ENCODE peak calls at places on chromosomes 6 and 20, in eight cellular contexts. One of them, this sample, is unnamed.

GRCh38 chr6:42564496-42564890 is 664 bp downstream of the UBR2 start:
- DNase-seq in cardiac fibroblast: no peak
- DNase-seq in fibroblast of lung: no peak
- DNase-seq in epithelial cell of esophagus: no peak
- DNase-seq in cardiac muscle cell: no peak
- DNase-seq in HFFc6: no peak
- DNase-seq in neural progenitor cell: no peak
- DNase-seq in thoracic aorta: no peak
- DNase-seq in this sample: no peak

GRCh38 chr6:75601608-75602163 is at the start of gene SENP6:
- DNase-seq in thoracic aorta: peak
- DNase-seq in neural progenitor cell: peak
- DNase-seq in cardiac fibroblast: peak
- DNase-seq in fibroblast of lung: peak
- DNase-seq in HFFc6: peak
- DNase-seq in cardiac muscle cell: peak
- DNase-seq in epithelial cell of esophagus: peak
- DNase-seq in this sample: no peak

GRCh38 chr20:45097485-45098095 is 3.3 kb downstream of the KCNS1 start:
- DNase-seq in fibroblast of lung: peak
- DNase-seq in cardiac fibroblast: peak
- DNase-seq in epithelial cell of esophagus: peak
- DNase-seq in neural progenitor cell: no peak
- DNase-seq in cardiac muscle cell: no peak
- DNase-seq in thoracic aorta: no peak
- DNase-seq in HFFc6: no peak
- DNase-seq in this sample: no peak

GRCh38 chr6:100518588-100518987 is 53.9 kb upstream of the SIM1 start:
- DNase-seq in cardiac muscle cell: no peak
- DNase-seq in HFFc6: no peak
- DNase-seq in cardiac fibroblast: no peak
- DNase-seq in epithelial cell of esophagus: no peak
- DNase-seq in thoracic aorta: no peak
- DNase-seq in neural progenitor cell: no peak
- DNase-seq in fibroblast of lung: no peak
- DNase-seq in this sample: no peak

GRCh38 chr6:158018851-158019361 is 37.2 kb downstream of the SYNJ2 start:
- DNase-seq in thoracic aorta: no peak
- DNase-seq in cardiac fibroblast: peak
- DNase-seq in HFFc6: no peak
- DNase-seq in neural progenitor cell: no peak
- DNase-seq in fibroblast of lung: peak
- DNase-seq in cardiac muscle cell: no peak
- DNase-seq in epithelial cell of esophagus: no peak
- DNase-seq in this sample: no peak

GRCh38 chr6:73394577-73395354 is at the start of gene DDX43:
- DNase-seq in fibroblast of lung: peak
- DNase-seq in thoracic aorta: peak
- DNase-seq in cardiac muscle cell: no peak
- DNase-seq in HFFc6: no peak
- DNase-seq in cardiac fibroblast: peak
- DNase-seq in epithelial cell of esophagus: peak
- DNase-seq in neural progenitor cell: no peak
- DNase-seq in this sample: no peak

GRCh38 chr20:36259177-36259835 is 23.0 kb downstream of the AAR2 start:
- DNase-seq in neural progenitor cell: peak
- DNase-seq in epithelial cell of esophagus: no peak
- DNase-seq in HFFc6: no peak
- DNase-seq in cardiac fibroblast: no peak
- DNase-seq in fibroblast of lung: no peak
- DNase-seq in thoracic aorta: no peak
- DNase-seq in cardiac muscle cell: no peak
- DNase-seq in this sample: no peak

GRCh38 chr6:88262372-88262771 is 96.2 kb upstream of the CNR1 start:
- DNase-seq in cardiac fibroblast: no peak
- DNase-seq in HFFc6: no peak
- DNase-seq in cardiac muscle cell: no peak
- DNase-seq in thoracic aorta: no peak
- DNase-seq in neural progenitor cell: no peak
- DNase-seq in fibroblast of lung: no peak
- DNase-seq in epithelial cell of esophagus: no peak
- DNase-seq in this sample: no peak

GRCh38 chr6:166032366-166033171 is 135.1 kb downstream of the TBXT start:
- DNase-seq in cardiac fibroblast: peak
- DNase-seq in thoracic aorta: no peak
- DNase-seq in cardiac muscle cell: no peak
- DNase-seq in epithelial cell of esophagus: no peak
- DNase-seq in neural progenitor cell: peak
- DNase-seq in HFFc6: no peak
- DNase-seq in fibroblast of lung: peak
- DNase-seq in this sample: no peak

GRCh38 chr6:101956961-101957360 is 563.5 kb downstream of the GRIK2 start:
- DNase-seq in fibroblast of lung: peak
- DNase-seq in cardiac muscle cell: no peak
- DNase-seq in HFFc6: no peak
- DNase-seq in cardiac fibroblast: no peak
- DNase-seq in thoracic aorta: no peak
- DNase-seq in neural progenitor cell: no peak
- DNase-seq in epithelial cell of esophagus: no peak
- DNase-seq in this sample: no peak

GRCh38 chr6:90277301-90278011 is 19.2 kb downstream of the BACH2 start:
- DNase-seq in neural progenitor cell: no peak
- DNase-seq in fibroblast of lung: peak
- DNase-seq in cardiac fibroblast: no peak
- DNase-seq in thoracic aorta: no peak
- DNase-seq in epithelial cell of esophagus: no peak
- DNase-seq in cardiac muscle cell: no peak
- DNase-seq in HFFc6: no peak
- DNase-seq in this sample: no peak

GRCh38 chr6:139742671-139743070 is 368.2 kb upstream of the CITED2 start:
- DNase-seq in cardiac fibroblast: no peak
- DNase-seq in cardiac muscle cell: no peak
- DNase-seq in fibroblast of lung: no peak
- DNase-seq in epithelial cell of esophagus: no peak
- DNase-seq in thoracic aorta: no peak
- DNase-seq in neural progenitor cell: no peak
- DNase-seq in HFFc6: no peak
- DNase-seq in this sample: no peak

GRCh38 chr6:169289257-169289656 is 35.6 kb upstream of the THBS2 start:
- DNase-seq in cardiac fibroblast: no peak
- DNase-seq in thoracic aorta: no peak
- DNase-seq in fibroblast of lung: peak
- DNase-seq in HFFc6: no peak
- DNase-seq in cardiac muscle cell: no peak
- DNase-seq in neural progenitor cell: no peak
- DNase-seq in epithelial cell of esophagus: no peak
- DNase-seq in this sample: no peak

GRCh38 chr6:34529665-34530327 is 26.3 kb downstream of the SPDEF start:
- DNase-seq in neural progenitor cell: no peak
- DNase-seq in thoracic aorta: no peak
- DNase-seq in cardiac muscle cell: no peak
- DNase-seq in epithelial cell of esophagus: peak
- DNase-seq in cardiac fibroblast: no peak
- DNase-seq in fibroblast of lung: no peak
- DNase-seq in HFFc6: no peak
- DNase-seq in this sample: no peak

GRCh38 chr6:16764188-16764950 is 3.1 kb upstream of the ATXN1 start:
- DNase-seq in epithelial cell of esophagus: peak
- DNase-seq in cardiac muscle cell: peak
- DNase-seq in cardiac fibroblast: peak
- DNase-seq in fibroblast of lung: peak
- DNase-seq in HFFc6: peak
- DNase-seq in thoracic aorta: no peak
- DNase-seq in neural progenitor cell: no peak
- DNase-seq in this sample: no peak

GRCh38 chr20:10280016-10280908 is 61.6 kb downstream of the SNAP25 start:
- DNase-seq in neural progenitor cell: no peak
- DNase-seq in epithelial cell of esophagus: peak
- DNase-seq in cardiac muscle cell: no peak
- DNase-seq in cardiac fibroblast: no peak
- DNase-seq in fibroblast of lung: peak
- DNase-seq in HFFc6: peak
- DNase-seq in thoracic aorta: no peak
- DNase-seq in this sample: no peak

GRCh38 chr6:75235271-75235670 is 8.3 kb downstream of the COX7A2 start:
- DNase-seq in fibroblast of lung: no peak
- DNase-seq in cardiac fibroblast: no peak
- DNase-seq in epithelial cell of esophagus: no peak
- DNase-seq in neural progenitor cell: no peak
- DNase-seq in HFFc6: no peak
- DNase-seq in thoracic aorta: no peak
- DNase-seq in cardiac muscle cell: no peak
- DNase-seq in this sample: no peak

GRCh38 chr20:24149881-24150307 is 161.3 kb upstream of the GGTLC1 start:
- DNase-seq in epithelial cell of esophagus: no peak
- DNase-seq in fibroblast of lung: no peak
- DNase-seq in cardiac muscle cell: peak
- DNase-seq in neural progenitor cell: peak
- DNase-seq in HFFc6: no peak
- DNase-seq in thoracic aorta: no peak
- DNase-seq in cardiac fibroblast: no peak
- DNase-seq in this sample: no peak
- TF ChIP-seq CTCF in epithelial cell of esophagus: peak
- TF ChIP-seq CTCF in fibroblast of lung: no peak
- TF ChIP-seq CTCF in cardiac muscle cell: peak
- TF ChIP-seq CTCF in neural progenitor cell: peak
- TF ChIP-seq CTCF in HFFc6: peak
- TF ChIP-seq CTCF in thoracic aorta: peak
- TF ChIP-seq CTCF in cardiac fibroblast: peak
- TF ChIP-seq CTCF in this sample: no peak

DNA sequence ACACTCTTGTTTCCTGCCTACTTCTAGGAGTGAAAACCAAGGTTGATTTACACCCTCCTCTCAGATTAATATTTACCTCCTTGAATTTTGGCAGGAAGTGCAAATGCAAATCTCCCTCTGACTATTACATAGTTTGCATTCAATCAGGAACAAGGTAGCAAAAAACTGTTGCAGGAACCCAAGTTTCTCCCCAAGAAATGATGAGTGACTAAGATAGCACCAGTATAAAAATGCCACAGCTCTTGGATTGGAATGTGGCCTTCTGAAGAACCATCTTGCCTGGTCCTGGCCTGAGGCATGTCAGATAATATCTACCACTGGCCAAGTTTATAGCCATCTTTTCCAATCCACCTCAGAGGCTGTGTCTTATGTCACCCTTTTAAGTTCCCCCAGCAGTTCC is 590.8 kb downstream of the QKI start:
- DNase-seq in thoracic aorta: no peak
- DNase-seq in cardiac fibroblast: no peak
- DNase-seq in HFFc6: no peak
- DNase-seq in cardiac muscle cell: no peak
- DNase-seq in neural progenitor cell: no peak
- DNase-seq in epithelial cell of esophagus: no peak
- DNase-seq in fibroblast of lung: peak
- DNase-seq in this sample: no peak
- TF ChIP-seq CTCF in thoracic aorta: no peak
- TF ChIP-seq CTCF in cardiac fibroblast: no peak
- TF ChIP-seq CTCF in HFFc6: no peak
- TF ChIP-seq CTCF in cardiac muscle cell: no peak
- TF ChIP-seq CTCF in neural progenitor cell: no peak
- TF ChIP-seq CTCF in epithelial cell of esophagus: no peak
- TF ChIP-seq CTCF in fibroblast of lung: no peak
- TF ChIP-seq CTCF in this sample: no peak

GRCh38 chr6:9044426-9044825 is 609.1 kb upstream of the SLC35B3 start:
- DNase-seq in thoracic aorta: no peak
- DNase-seq in HFFc6: no peak
- DNase-seq in cardiac muscle cell: no peak
- DNase-seq in cardiac fibroblast: no peak
- DNase-seq in neural progenitor cell: no peak
- DNase-seq in fibroblast of lung: no peak
- DNase-seq in epithelial cell of esophagus: no peak
- DNase-seq in this sample: no peak

GRCh38 chr6:9040718-9041117 is 605.4 kb upstream of the SLC35B3 start:
- DNase-seq in HFFc6: no peak
- DNase-seq in fibroblast of lung: no peak
- DNase-seq in cardiac muscle cell: no peak
- DNase-seq in cardiac fibroblast: no peak
- DNase-seq in epithelial cell of esophagus: no peak
- DNase-seq in neural progenitor cell: no peak
- DNase-seq in thoracic aorta: no peak
- DNase-seq in this sample: no peak

GRCh38 chr6:9039258-9039657 is 603.9 kb upstream of the SLC35B3 start:
- DNase-seq in thoracic aorta: no peak
- DNase-seq in cardiac fibroblast: no peak
- DNase-seq in cardiac muscle cell: no peak
- DNase-seq in HFFc6: no peak
- DNase-seq in neural progenitor cell: no peak
- DNase-seq in epithelial cell of esophagus: peak
- DNase-seq in fibroblast of lung: no peak
- DNase-seq in this sample: no peak
- TF ChIP-seq CTCF in thoracic aorta: no peak
- TF ChIP-seq CTCF in cardiac fibroblast: no peak
- TF ChIP-seq CTCF in cardiac muscle cell: no peak
- TF ChIP-seq CTCF in HFFc6: no peak
- TF ChIP-seq CTCF in neural progenitor cell: no peak
- TF ChIP-seq CTCF in epithelial cell of esophagus: peak
- TF ChIP-seq CTCF in fibroblast of lung: no peak
- TF ChIP-seq CTCF in this sample: no peak

GRCh38 chr6:18004256-18004985 is 17.0 kb upstream of the KIF13A start:
- DNase-seq in fibroblast of lung: no peak
- DNase-seq in HFFc6: no peak
- DNase-seq in neural progenitor cell: no peak
- DNase-seq in epithelial cell of esophagus: no peak
- DNase-seq in cardiac fibroblast: no peak
- DNase-seq in cardiac muscle cell: no peak
- DNase-seq in thoracic aorta: no peak
- DNase-seq in this sample: no peak
- TF ChIP-seq CTCF in fibroblast of lung: no peak
- TF ChIP-seq CTCF in HFFc6: no peak
- TF ChIP-seq CTCF in neural progenitor cell: no peak
- TF ChIP-seq CTCF in epithelial cell of esophagus: no peak
- TF ChIP-seq CTCF in cardiac fibroblast: no peak
- TF ChIP-seq CTCF in cardiac muscle cell: no peak
- TF ChIP-seq CTCF in thoracic aorta: no peak
- TF ChIP-seq CTCF in this sample: no peak

GRCh38 chr6:7085911-7086310 is 21.9 kb upstream of the RREB1 start:
- DNase-seq in cardiac fibroblast: peak
- DNase-seq in thoracic aorta: peak
- DNase-seq in neural progenitor cell: no peak
- DNase-seq in fibroblast of lung: peak
- DNase-seq in cardiac muscle cell: peak
- DNase-seq in HFFc6: peak
- DNase-seq in epithelial cell of esophagus: peak
- DNase-seq in this sample: peak

GRCh38 chr6:7087066-7087465 is 20.7 kb upstream of the RREB1 start:
- DNase-seq in epithelial cell of esophagus: no peak
- DNase-seq in neural progenitor cell: peak
- DNase-seq in cardiac fibroblast: peak
- DNase-seq in fibroblast of lung: peak
- DNase-seq in cardiac muscle cell: no peak
- DNase-seq in thoracic aorta: no peak
- DNase-seq in HFFc6: peak
- DNase-seq in this sample: no peak

GRCh38 chr6:7088076-7088742 is 19.6 kb upstream of the RREB1 start:
- DNase-seq in epithelial cell of esophagus: no peak
- DNase-seq in HFFc6: no peak
- DNase-seq in thoracic aorta: no peak
- DNase-seq in neural progenitor cell: no peak
- DNase-seq in cardiac muscle cell: no peak
- DNase-seq in cardiac fibroblast: no peak
- DNase-seq in fibroblast of lung: no peak
- DNase-seq in this sample: no peak

GRCh38 chr6:7087491-7087979 is 20.2 kb upstream of the RREB1 start:
- DNase-seq in fibroblast of lung: no peak
- DNase-seq in thoracic aorta: no peak
- DNase-seq in cardiac muscle cell: no peak
- DNase-seq in epithelial cell of esophagus: no peak
- DNase-seq in HFFc6: no peak
- DNase-seq in cardiac fibroblast: no peak
- DNase-seq in neural progenitor cell: no peak
- DNase-seq in this sample: no peak

GRCh38 chr6:7086488-7086887 is 21.3 kb upstream of the RREB1 start:
- DNase-seq in HFFc6: no peak
- DNase-seq in neural progenitor cell: no peak
- DNase-seq in fibroblast of lung: peak
- DNase-seq in cardiac fibroblast: peak
- DNase-seq in epithelial cell of esophagus: peak
- DNase-seq in cardiac muscle cell: no peak
- DNase-seq in thoracic aorta: no peak
- DNase-seq in this sample: no peak
- TF ChIP-seq CTCF in HFFc6: no peak
- TF ChIP-seq CTCF in neural progenitor cell: no peak
- TF ChIP-seq CTCF in fibroblast of lung: no peak
- TF ChIP-seq CTCF in cardiac fibroblast: no peak
- TF ChIP-seq CTCF in epithelial cell of esophagus: no peak
- TF ChIP-seq CTCF in cardiac muscle cell: peak
- TF ChIP-seq CTCF in thoracic aorta: no peak
- TF ChIP-seq CTCF in this sample: no peak

This sample was measured in omental fat pad.